ENCODE peak calls at places on chromosomes 3 and 15, in ten cellular contexts. R, G, J, F, H, I, K, U, N and O are unnamed samples.

GRCh38 chr3:149009732-149010131 is 18.4 kb downstream of the GYG1 start:
- DNase-seq in R (no peak), G (no peak), J (no peak), F (no peak), H (peak), I (no peak), K (no peak), U (no peak), N (no peak), O (no peak)

GRCh38 chr3:17258823-17259436 is 374.2 kb downstream of the PLCL2 start:
- DNase-seq in R (no peak), G (no peak), J (peak), F (no peak), H (peak), I (no peak), K (peak), U (no peak), N (peak), O (no peak)

GRCh38 chr15:60328852-60329443 is 68.8 kb downstream of the ANXA2 start:
- DNase-seq in R (no peak), G (no peak), J (peak), F (no peak), H (peak), I (no peak), K (no peak), U (no peak), N (peak), O (no peak)

GRCh38 chr3:129624347-129625070 is 18.0 kb upstream of the PLXND1 start:
- DNase-seq in R (peak), G (no peak), J (peak), F (peak), H (no peak), I (peak), K (peak), U (peak), N (no peak), O (peak)

GRCh38 chr3:192188218-192188835 is 539.0 kb downstream of the FGF12 start:
- DNase-seq in R (no peak), G (peak), J (peak), F (peak), H (no peak), I (peak), K (peak), U (peak), N (peak), O (no peak)

GRCh38 chr3:165259518-165260193 is 63.5 kb upstream of the SLITRK3 start:
- DNase-seq in R (no peak), G (no peak), J (no peak), F (no peak), H (no peak), I (peak), K (peak), U (no peak), N (peak), O (no peak)

GRCh38 chr3:77825045-77825827 is 785.3 kb downstream of the ROBO2 start:
- DNase-seq in R (peak), G (peak), J (peak), F (no peak), H (no peak), I (peak), K (no peak), U (peak), N (peak), O (no peak)

GRCh38 chr15:92048739-92049138 is 195.2 kb downstream of the SLCO3A1 start:
- DNase-seq in R (no peak), G (no peak), J (no peak), F (no peak), H (no peak), I (no peak), K (no peak), U (no peak), N (no peak), O (no peak)

GRCh38 chr3:113847664-113848461 is 9.3 kb downstream of the GRAMD1C start:
- DNase-seq in R (no peak), G (no peak), J (no peak), F (no peak), H (no peak), I (no peak), K (peak), U (no peak), N (no peak), O (no peak)

GRCh38 chr15:66603301-66604179 is 37.7 kb upstream of the LCTL start:
- DNase-seq in R (peak), G (peak), J (peak), F (peak), H (peak), I (peak), K (peak), U (peak), N (peak), O (peak)

GRCh38 chr3:14991818-14992612 is 44.6 kb downstream of the NR2C2 start:
- DNase-seq in R (no peak), G (no peak), J (no peak), F (no peak), H (no peak), I (no peak), K (no peak), U (no peak), N (no peak), O (no peak)

GRCh38 chr3:52248816-52249547 is 3.4 kb downstream of the PPM1M start:
- DNase-seq in R (no peak), G (no peak), J (peak), F (peak), H (no peak), I (peak), K (peak), U (no peak), N (no peak), O (no peak)

GRCh38 chr3:195194559-195195161 is 76.3 kb downstream of the XXYLT1 start:
- DNase-seq in R (no peak), G (no peak), J (peak), F (no peak), H (no peak), I (no peak), K (no peak), U (no peak), N (no peak), O (no peak)

GRCh38 chr15:25437751-25438600 is 848 bp downstream of the UBE3A start:
- DNase-seq in R (peak), G (peak), J (peak), F (peak), H (no peak), I (peak), K (peak), U (peak), N (peak), O (peak)

GRCh38 chr3:123419850-123420292 is 29.0 kb downstream of the ADCY5 start:
- DNase-seq in R (no peak), G (no peak), J (no peak), F (peak), H (no peak), I (peak), K (peak), U (no peak), N (no peak), O (peak)

GRCh38 chr3:178434206-178434805 is 101.9 kb upstream of the KCNMB2 start:
- DNase-seq in R (no peak), G (no peak), J (peak), F (no peak), H (no peak), I (no peak), K (no peak), U (no peak), N (peak), O (no peak)

GRCh38 chr15:73237910-73238309 is 130.8 kb downstream of the HCN4 start:
- DNase-seq in R (no peak), G (no peak), J (no peak), F (no peak), H (no peak), I (no peak), K (peak), U (no peak), N (no peak), O (no peak)

GRCh38 chr3:178900244-178900643 is 171.4 kb downstream of the ZMAT3 start:
- DNase-seq in R (no peak), G (no peak), J (no peak), F (no peak), H (no peak), I (no peak), K (no peak), U (no peak), N (no peak), O (no peak)

GRCh38 chr15:94105760-94106159 is 125.6 kb upstream of the MCTP2 start:
- DNase-seq in R (no peak), G (peak), J (no peak), F (no peak), H (no peak), I (no peak), K (no peak), U (no peak), N (no peak), O (no peak)

GRCh38 chr3:112769624-112770023 is 77.0 kb downstream of the CD200R1L start:
- DNase-seq in R (no peak), G (no peak), J (no peak), F (no peak), H (no peak), I (no peak), K (no peak), U (no peak), N (no peak), O (no peak)

GRCh38 chr3:108090701-108091497 is at the start of gene CD47:
- DNase-seq in R (peak), G (peak), J (peak), F (peak), H (peak), I (peak), K (peak), U (peak), N (peak), O (peak)

GRCh38 chr3:114442251-114442650 is 148.4 kb downstream of the TIGIT start:
- DNase-seq in R (no peak), G (no peak), J (peak), F (no peak), H (no peak), I (no peak), K (no peak), U (no peak), N (no peak), O (no peak)

GRCh38 chr15:85044251-85044853 is 62.7 kb downstream of the PDE8A start:
- DNase-seq in R (no peak), G (peak), J (peak), F (no peak), H (peak), I (peak), K (peak), U (peak), N (peak), O (peak)

GRCh38 chr3:29324180-29324651 is 43.3 kb downstream of the RBMS3 start:
- DNase-seq in R (peak), G (peak), J (peak), F (peak), H (no peak), I (peak), K (peak), U (peak), N (peak), O (peak)

GRCh38 chr3:75242012-75242411 is 422.1 kb upstream of the FRG2C start:
- DNase-seq in R (no peak), G (no peak), J (no peak), F (no peak), H (no peak), I (no peak), K (no peak), U (no peak), N (no peak), O (no peak)

GRCh38 chr3:11155341-11156025 is 1.2 kb downstream of the HRH1 start:
- DNase-seq in R (peak), G (peak), J (peak), F (peak), H (no peak), I (no peak), K (peak), U (peak), N (peak), O (peak)

GRCh38 chr15:95848126-95848525 is 482.4 kb upstream of the NR2F2 start:
- DNase-seq in R (no peak), G (no peak), J (peak), F (no peak), H (no peak), I (no peak), K (no peak), U (no peak), N (no peak), O (no peak)

GRCh38 chr3:126512916-126513650 is 4.5 kb downstream of the UROC1 start:
- DNase-seq in R (peak), G (no peak), J (no peak), F (no peak), H (no peak), I (no peak), K (no peak), U (no peak), N (no peak), O (no peak)

GRCh38 chr3:189233225-189233858 is 61.6 kb downstream of the TPRG1 start:
- DNase-seq in R (no peak), G (peak), J (peak), F (peak), H (peak), I (peak), K (peak), U (peak), N (peak), O (peak)

GRCh38 chr3:134933997-134934396 is 138.9 kb downstream of the EPHB1 start:
- DNase-seq in R (no peak), G (no peak), J (no peak), F (no peak), H (no peak), I (no peak), K (no peak), U (no peak), N (no peak), O (no peak)

GRCh38 chr3:98962189-98962930 is 60.9 kb upstream of the DCBLD2 start:
- DNase-seq in R (no peak), G (no peak), J (peak), F (no peak), H (no peak), I (no peak), K (no peak), U (no peak), N (peak), O (no peak)

GRCh38 chr15:41523097-41523496 is 9.5 kb upstream of the LTK start:
- DNase-seq in R (no peak), G (no peak), J (no peak), F (no peak), H (no peak), I (no peak), K (no peak), U (no peak), N (no peak), O (no peak)

GRCh38 chr3:13878711-13879101 is 1.2 kb downstream of the WNT7A start:
- DNase-seq in R (peak), G (no peak), J (no peak), F (no peak), H (no peak), I (no peak), K (no peak), U (no peak), N (no peak), O (no peak)

GRCh38 chr15:80003171-80003570 is 32.2 kb upstream of the BCL2A1 start:
- DNase-seq in R (no peak), G (no peak), J (no peak), F (no peak), H (no peak), I (no peak), K (no peak), U (no peak), N (no peak), O (no peak)

GRCh38 chr15:92902020-92902419 is 1.9 kb downstream of the CHD2 start:
- DNase-seq in R (no peak), G (no peak), J (no peak), F (no peak), H (no peak), I (no peak), K (no peak), U (no peak), N (no peak), O (no peak)

GRCh38 chr15:44712108-44713005 is 1.0 kb downstream of the B2M start:
- DNase-seq in R (peak), G (peak), J (peak), F (peak), H (peak), I (peak), K (peak), U (peak), N (peak), O (peak)

GRCh38 chr15:44710236-44711088 is 661 bp downstream of the PATL2 start:
- DNase-seq in R (no peak), G (no peak), J (no peak), F (peak), H (peak), I (peak), K (peak), U (peak), N (peak), O (peak)

GRCh38 chr15:44711089-44711355 is at the start of gene PATL2:
- DNase-seq in R (no peak), G (no peak), J (no peak), F (no peak), H (no peak), I (no peak), K (no peak), U (no peak), N (no peak), O (no peak)

GRCh38 chr15:44713006-44713966 is 2.0 kb downstream of the B2M start:
- DNase-seq in R (no peak), G (no peak), J (peak), F (no peak), H (peak), I (no peak), K (no peak), U (no peak), N (peak), O (no peak)

DNA sequence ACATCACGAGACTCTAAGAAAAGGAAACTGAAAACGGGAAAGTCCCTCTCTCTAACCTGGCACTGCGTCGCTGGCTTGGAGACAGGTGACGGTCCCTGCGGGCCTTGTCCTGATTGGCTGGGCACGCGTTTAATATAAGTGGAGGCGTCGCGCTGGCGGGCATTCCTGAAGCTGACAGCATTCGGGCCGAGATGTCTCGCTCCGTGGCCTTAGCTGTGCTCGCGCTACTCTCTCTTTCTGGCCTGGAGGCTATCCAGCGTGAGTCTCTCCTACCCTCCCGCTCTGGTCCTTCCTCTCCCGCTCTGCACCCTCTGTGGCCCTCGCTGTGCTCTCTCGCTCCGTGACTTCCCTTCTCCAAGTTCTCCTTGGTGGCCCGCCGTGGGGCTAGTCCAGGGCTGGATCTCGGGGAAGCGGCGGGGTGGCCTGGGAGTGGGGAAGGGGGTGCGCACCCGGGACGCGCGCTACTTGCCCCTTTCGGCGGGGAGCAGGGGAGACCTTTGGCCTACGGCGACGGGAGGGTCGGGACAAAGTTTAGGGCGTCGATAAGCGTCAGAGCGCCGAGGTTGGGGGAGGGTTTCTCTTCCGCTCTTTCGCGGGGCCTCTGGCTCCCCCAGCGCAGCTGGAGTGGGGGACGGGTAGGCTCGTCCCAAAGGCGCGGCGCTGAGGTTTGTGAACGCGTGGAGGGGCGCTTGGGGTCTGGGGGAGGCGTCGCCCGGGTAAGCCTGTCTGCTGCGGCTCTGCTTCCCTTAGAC is at the start of gene B2M:
- DNase-seq in R (peak), G (peak), J (peak), F (peak), H (peak), I (peak), K (peak), U (peak), N (peak), O (peak)
- H3K27ac ChIP-seq in R (peak), G (peak), J (peak), F (peak), H (peak), I (peak), K (peak), U (peak), N (peak), O (peak)

GRCh38 chr3:50587373-50587772 is 18.1 kb downstream of the HEMK1 start:
- DNase-seq in R (peak), G (no peak), J (no peak), F (no peak), H (no peak), I (no peak), K (no peak), U (no peak), N (no peak), O (no peak)

GRCh38 chr3:50585919-50586762 is 16.8 kb downstream of the HEMK1 start:
- DNase-seq in R (peak), G (no peak), J (no peak), F (no peak), H (no peak), I (no peak), K (no peak), U (no peak), N (no peak), O (no peak)

GRCh38 chr3:50587806-50588758 is 18.8 kb downstream of the HEMK1 start:
- DNase-seq in R (peak), G (no peak), J (no peak), F (no peak), H (no peak), I (no peak), K (no peak), U (no peak), N (no peak), O (no peak)

GRCh38 chr3:50588759-50589433 is 19.6 kb downstream of the HEMK1 start:
- DNase-seq in R (no peak), G (no peak), J (no peak), F (no peak), H (no peak), I (no peak), K (no peak), U (no peak), N (no peak), O (no peak)

GRCh38 chr3:50586763-50587070 is 17.4 kb downstream of the HEMK1 start:
- DNase-seq in R (no peak), G (no peak), J (no peak), F (no peak), H (no peak), I (no peak), K (no peak), U (no peak), N (no peak), O (no peak)
- H3K27ac ChIP-seq in R (no peak), G (peak), J (no peak), F (peak), H (peak), I (no peak), K (no peak), U (no peak), N (no peak), O (no peak)

GRCh38 chr15:75925440-75925839 is 21.8 kb downstream of the FBXO22 start:
- DNase-seq in R (no peak), G (no peak), J (no peak), F (no peak), H (no peak), I (no peak), K (no peak), U (no peak), N (no peak), O (no peak)
- H3K27ac ChIP-seq in R (peak), G (no peak), J (no peak), F (no peak), H (no peak), I (no peak), K (no peak), U (no peak), N (no peak), O (no peak)

DNA sequence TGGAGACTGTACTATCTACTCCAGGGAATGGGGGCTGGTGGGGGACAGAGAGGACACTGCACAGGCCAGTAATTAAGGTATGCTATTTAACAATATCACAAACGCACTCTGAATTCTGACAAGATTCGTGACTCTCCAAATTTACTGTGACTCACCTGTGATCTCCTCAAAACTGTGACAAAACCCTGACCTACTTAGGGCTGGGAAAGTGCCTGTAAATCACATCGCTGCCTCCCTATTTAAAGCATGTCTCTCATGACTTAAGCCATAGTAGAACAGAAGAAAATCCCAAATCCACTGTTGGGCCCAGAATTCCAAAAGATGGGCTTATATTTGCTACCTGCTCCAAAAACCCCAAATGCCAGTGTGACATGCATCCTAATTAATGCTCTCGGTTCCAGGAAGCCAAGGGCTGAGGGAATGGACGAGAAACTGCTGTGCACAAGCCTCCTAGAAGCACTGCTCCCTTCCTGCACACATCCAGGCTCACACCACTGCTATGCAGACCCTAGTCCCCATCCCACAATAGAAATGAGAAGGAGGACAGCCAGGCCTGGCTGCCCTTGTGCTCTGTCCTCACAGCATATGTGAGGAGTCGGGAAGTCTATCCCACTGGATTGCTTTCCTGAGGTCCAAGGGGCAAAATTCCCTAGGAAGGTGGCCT is 187.7 kb upstream of the CHRNA7 start:
- DNase-seq in R (no peak), G (no peak), J (no peak), F (no peak), H (no peak), I (no peak), K (no peak), U (no peak), N (no peak), O (no peak)
- H3K27ac ChIP-seq in R (no peak), G (no peak), J (no peak), F (no peak), H (no peak), I (no peak), K (no peak), U (no peak), N (no peak), O (no peak)

DNA sequence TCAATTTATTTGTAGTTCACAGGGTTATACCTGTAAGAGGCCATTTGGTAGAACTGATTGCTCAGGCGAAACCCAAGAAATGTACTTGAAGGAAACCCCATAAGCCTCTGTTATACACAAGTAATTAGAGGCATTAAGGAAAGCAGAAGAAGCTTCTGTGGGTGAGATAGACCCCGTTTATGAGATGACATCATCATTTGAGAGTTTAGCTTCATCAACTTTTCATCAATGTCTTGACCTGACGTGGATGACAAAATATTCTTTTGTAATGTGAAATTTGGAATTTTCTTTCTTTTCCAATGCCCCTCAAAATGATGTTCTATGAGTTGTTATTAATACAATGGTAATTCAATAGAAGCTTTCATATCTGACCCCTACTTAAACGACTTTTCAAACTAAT is 136.2 kb downstream of the MDFIC2 start:
- DNase-seq in R (no peak), G (no peak), J (no peak), F (no peak), H (no peak), I (no peak), K (no peak), U (no peak), N (no peak), O (no peak)
- H3K27ac ChIP-seq in R (no peak), G (no peak), J (no peak), F (no peak), H (no peak), I (no peak), K (no peak), U (no peak), N (no peak), O (no peak)